ENCODE peak calls at places on chromosomes 6 and 20, in seven cellular contexts. M, T, J, V, H, L and Z are unnamed samples.

GRCh38 chr6:90263653-90264052 is 33.0 kb downstream of the BACH2 start:
- DNase-seq in T (no peak), H (no peak), J (no peak), M (no peak), L (peak; percentile 47), V (no peak), Z (no peak)

GRCh38 chr6:150236544-150236943 is 93.7 kb downstream of the PPP1R14C start:
- DNase-seq in M (no peak), J (no peak), H (no peak), T (no peak), V (no peak), L (no peak), Z (no peak)

GRCh38 chr6:156804402-156804801 is 27.2 kb downstream of the ARID1B start:
- DNase-seq in J (no peak), V (no peak), M (no peak), L (no peak), H (no peak), T (no peak), Z (no peak)

GRCh38 chr20:44528309-44528708 is 6.4 kb upstream of the SERINC3 start:
- DNase-seq in H (no peak), M (no peak), T (no peak), J (no peak), V (no peak), L (no peak), Z (no peak)

GRCh38 chr20:51930775-51931174 is 128.5 kb upstream of the SALL4 start:
- DNase-seq in T (peak; percentile 30), L (peak; percentile 83), J (peak; percentile 86), V (peak; percentile 72), H (no peak), M (no peak), Z (no peak)

GRCh38 chr6:95802978-95803377 is 212.8 kb upstream of the FUT9 start:
- DNase-seq in M (no peak), L (no peak), H (no peak), J (no peak), T (no peak), V (no peak), Z (no peak)

GRCh38 chr20:38604873-38605303 is 3.3 kb downstream of the ARHGAP40 start:
- DNase-seq in H (no peak), L (peak; percentile 96), T (no peak), M (no peak), V (no peak), J (no peak), Z (no peak)

GRCh38 chr6:22784611-22785010 is 215.2 kb downstream of the HDGFL1 start:
- DNase-seq in M (no peak), L (no peak), H (no peak), J (no peak), V (no peak), T (no peak), Z (no peak)

GRCh38 chr6:3770023-3770422 is 18.5 kb upstream of the PXDC1 start:
- DNase-seq in V (no peak), T (no peak), L (no peak), J (no peak), M (no peak), H (no peak), Z (no peak)

GRCh38 chr6:149264629-149265028 is 52.9 kb upstream of the TAB2 start:
- DNase-seq in M (peak; percentile 48), H (no peak), V (no peak), L (no peak), J (no peak), T (no peak), Z (no peak)

GRCh38 chr6:7085911-7086310 is 21.9 kb upstream of the RREB1 start:
- DNase-seq in M (no peak), J (no peak), H (peak; percentile 30), V (no peak), L (peak; percentile 21), T (peak; percentile 49), Z (peak; percentile 71)

GRCh38 chr20:50708845-50709555 is 17.7 kb upstream of the RIPOR3 start:
- DNase-seq in V (no peak), H (no peak), L (no peak), T (no peak), J (no peak), M (no peak), Z (no peak)

GRCh38 chr6:100035873-100036653 is 42.0 kb upstream of the MCHR2 start:
- DNase-seq in M (no peak), V (no peak), T (no peak), H (no peak), L (peak; percentile 40), J (no peak), Z (no peak)

GRCh38 chr20:63754008-63754407 is 14.4 kb downstream of the SLC2A4RG start:
- DNase-seq in V (no peak), J (no peak), L (no peak), H (no peak), T (no peak), M (no peak), Z (peak; percentile 56)

GRCh38 chr6:28489366-28490190 is 26.0 kb downstream of the GPX6 start:
- DNase-seq in J (peak; percentile 84), V (no peak), M (no peak), T (peak; percentile 64), L (peak; percentile 88), H (peak; percentile 20), Z (peak; percentile 80)

GRCh38 chr20:58783515-58783914 is 67.2 kb downstream of the GNAS-AS1 start:
- DNase-seq in L (no peak), M (no peak), H (no peak), J (no peak), T (no peak), V (no peak), Z (no peak)

GRCh38 chr20:58702161-58702510 is 9.5 kb downstream of the NPEPL1 start:
- DNase-seq in J (no peak), V (no peak), L (no peak), H (no peak), T (no peak), M (no peak), Z (peak; percentile 10)

GRCh38 chr20:40741507-40742106 is 52.6 kb upstream of the MAFB start:
- DNase-seq in M (peak; percentile 9), T (peak; percentile 38), L (peak; percentile 56), V (no peak), H (peak; percentile 27), J (peak; percentile 40), Z (no peak)

GRCh38 chr6:89310929-89311328 is 4.2 kb downstream of the GABRR2 start:
- DNase-seq in L (peak; percentile 85), H (no peak), J (no peak), T (no peak), M (no peak), V (no peak), Z (no peak)

GRCh38 chr6:118505656-118506055 is 42.4 kb upstream of the PLN start:
- DNase-seq in H (no peak), M (no peak), T (no peak), V (no peak), L (no peak), J (no peak), Z (no peak)

GRCh38 chr6:53603381-53604121 is 58.6 kb upstream of the GCLC start:
- DNase-seq in M (no peak), V (no peak), J (no peak), T (no peak), L (peak; percentile 13), H (no peak), Z (no peak)

GRCh38 chr20:52312131-52312729 is 120.7 kb upstream of the ZFP64 start:
- DNase-seq in M (peak; percentile 57), H (no peak), L (peak; percentile 59), J (peak; percentile 68), T (peak; percentile 19), V (no peak), Z (peak; percentile 43)

GRCh38 chr6:132227937-132228336 is 173.3 kb downstream of the MOXD1 start:
- DNase-seq in M (no peak), L (peak; percentile 23), H (no peak), V (no peak), T (no peak), J (no peak), Z (no peak)

GRCh38 chr6:38021029-38021428 is 201.5 kb downstream of the ZFAND3 start:
- DNase-seq in M (no peak), H (no peak), J (no peak), L (no peak), T (no peak), V (no peak), Z (no peak)

GRCh38 chr20:56788041-56788670 is 159.1 kb downstream of the TFAP2C start:
- DNase-seq in H (no peak), J (peak; percentile 98), L (peak; percentile 100), M (no peak), T (no peak), V (peak; percentile 72), Z (no peak)

GRCh38 chr20:56626367-56627121 is 2.6 kb upstream of the TFAP2C start:
- DNase-seq in V (no peak), T (no peak), M (no peak), J (no peak), H (no peak), L (peak; percentile 55), Z (no peak)

GRCh38 chr20:4217349-4217761 is 202.0 kb upstream of the RNF24 start:
- DNase-seq in V (no peak), H (peak; percentile 35), L (no peak), T (no peak), M (no peak), J (no peak), Z (no peak)